ENCODE peak calls at places on chromosomes 7 and 10, in four cellular contexts. E is stimulated activated CD8-positive, alpha-beta memory T cell treated with anti-CD3 and anti-CD28 coated beads, Interleukin-12 subunit alpha, Interleukin-12 subunit beta, amount 100 ng/mL, for 1 hour; Q is endodermal cell; F is CD8-positive, alpha-beta T cell. Z is an unnamed sample.

GRCh38 chr10:21722209-21722608 is 188.2 kb downstream of the MLLT10 start:
- DNase-seq in E (no peak), Q (no peak), F (no peak), Z (no peak)

GRCh38 chr7:143892527-143893300 is 9.3 kb downstream of the TCAF1 start:
- DNase-seq in E (no peak), Q (peak), F (no peak), Z (peak)

GRCh38 chr7:98000356-98000755 is 10.4 kb upstream of the OCM2 start:
- DNase-seq in E (no peak), Q (no peak), F (no peak), Z (no peak)

GRCh38 chr7:133883591-133883990 is 243.5 kb upstream of the LRGUK start:
- DNase-seq in E (no peak), Q (no peak), F (no peak), Z (no peak)

GRCh38 chr7:106717997-106718871 is 57.3 kb upstream of the CCDC71L start:
- DNase-seq in E (peak), Q (peak), F (no peak), Z (peak)

GRCh38 chr7:17646181-17646956 is 293.9 kb downstream of the SNX13 start:
- DNase-seq in E (no peak), Q (no peak), F (no peak), Z (peak)

GRCh38 chr7:116713918-116714317 is 41.9 kb downstream of the MET start:
- DNase-seq in E (no peak), Q (no peak), F (no peak), Z (peak)

GRCh38 chr10:112973805-112974204 is 23.8 kb downstream of the TCF7L2 start:
- DNase-seq in E (no peak), Q (no peak), F (no peak), Z (no peak)

GRCh38 chr7:35185908-35186731 is 67.8 kb downstream of the TBX20 start:
- DNase-seq in E (no peak), Q (peak), F (no peak), Z (peak)

GRCh38 chr10:33716461-33717267 is 382.2 kb upstream of the NRP1 start:
- DNase-seq in E (no peak), Q (no peak), F (no peak), Z (no peak)

GRCh38 chr10:104349623-104350142 is 4.0 kb upstream of the CFAP58 start:
- DNase-seq in E (no peak), Q (peak), F (no peak), Z (no peak)

GRCh38 chr10:4851846-4852245 is 25.8 kb downstream of the AKR1E2 start:
- DNase-seq in E (no peak), Q (peak), F (no peak), Z (no peak)

GRCh38 chr7:131327049-131327625 is 539 bp upstream of the MKLN1 start:
- DNase-seq in E (peak), Q (no peak), F (no peak), Z (peak)

GRCh38 chr7:98439484-98439883 is 38.6 kb upstream of the BAIAP2L1 start:
- DNase-seq in E (no peak), Q (no peak), F (no peak), Z (no peak)

GRCh38 chr7:158137516-158138328 is 449.9 kb downstream of the PTPRN2 start:
- DNase-seq in E (no peak), Q (peak), F (no peak), Z (no peak)

GRCh38 chr10:99681553-99681952 is 22.2 kb downstream of the ENTPD7 start:
- DNase-seq in E (no peak), Q (no peak), F (no peak), Z (peak)

GRCh38 chr7:150787321-150788281 is 12.6 kb downstream of the TMEM176B start:
- DNase-seq in E (no peak), Q (no peak), F (no peak), Z (no peak)

GRCh38 chr10:53063805-53064204 is 291.2 kb upstream of the MBL2 start:
- DNase-seq in E (no peak), Q (no peak), F (no peak), Z (no peak)

GRCh38 chr10:73865459-73866442 is 8.6 kb downstream of the CAMK2G start:
- DNase-seq in E (no peak), Q (no peak), F (peak), Z (peak)

GRCh38 chr7:48438196-48438595 is 266.9 kb downstream of the ABCA13 start:
- DNase-seq in E (no peak), Q (no peak), F (no peak), Z (no peak)

GRCh38 chr10:43623351-43623750 is 17.1 kb downstream of the ZNF485 start:
- DNase-seq in E (no peak), Q (no peak), F (no peak), Z (peak)

GRCh38 chr10:102284531-102284930 is 39.2 kb downstream of the GBF1 start:
- DNase-seq in E (no peak), Q (no peak), F (no peak), Z (no peak)

GRCh38 chr10:86536294-86536861 is 14.8 kb upstream of the WAPL start:
- DNase-seq in E (peak), Q (peak), F (peak), Z (no peak)

GRCh38 chr10:31467791-31468535 is 148.9 kb downstream of the ZEB1 start:
- DNase-seq in E (no peak), Q (peak), F (no peak), Z (peak)

GRCh38 chr7:116956515-116956804 is 3.2 kb downstream of the ST7 start:
- DNase-seq in E (no peak), Q (no peak), F (no peak), Z (no peak)

GRCh38 chr7:23298141-23298851 is 843 bp upstream of the MALSU1 start:
- DNase-seq in E (no peak), Q (peak), F (peak), Z (no peak)

GRCh38 chr7:50957855-50958254 is 175.2 kb upstream of the GRB10 start:
- DNase-seq in E (no peak), Q (no peak), F (no peak), Z (no peak)

GRCh38 chr7:19575909-19576557 is 132.8 kb downstream of the POLR1F start:
- DNase-seq in E (no peak), Q (no peak), F (no peak), Z (no peak)

GRCh38 chr10:43040482-43041256 is 36.2 kb upstream of the RET start:
- DNase-seq in E (no peak), Q (peak), F (peak), Z (no peak)

GRCh38 chr10:42963302-42963701 is 113.6 kb upstream of the RET start:
- DNase-seq in E (no peak), Q (no peak), F (no peak), Z (no peak)

GRCh38 chr10:100986952-100987684 is at the start of the genes MRPL43 and TWNK:
- DNase-seq in E (peak), Q (peak), F (peak), Z (peak)

GRCh38 chr7:132815696-132816334 is 239.5 kb upstream of the PLXNA4 start:
- DNase-seq in E (no peak), Q (no peak), F (no peak), Z (peak)

GRCh38 chr7:9981950-9982349 is 991.7 kb upstream of the PHF14 start:
- DNase-seq in E (no peak), Q (no peak), F (no peak), Z (no peak)

GRCh38 chr7:25847331-25848070 is 304.5 kb upstream of the NFE2L3 start:
- DNase-seq in E (no peak), Q (no peak), F (no peak), Z (peak)

GRCh38 chr7:55078465-55079372 is 59.9 kb downstream of the EGFR start:
- DNase-seq in E (no peak), Q (peak), F (no peak), Z (no peak)

GRCh38 chr7:75624134-75624832 is 114.5 kb downstream of the HIP1 start:
- DNase-seq in E (no peak), Q (no peak), F (no peak), Z (peak)